ENCODE peak calls at places on chromosomes 4 and X, in eight cellular contexts. O is Karpas-422; M is CD4-positive, alpha-beta T cell; A is CD8-positive, alpha-beta memory T cell; Y is breast epithelium; L is tibial artery; Z is endodermal cell; D is neural progenitor cell. Q is an unnamed sample.

GRCh38 chr4:105605493-105605892 is 53.1 kb downstream of the ARHGEF38 start:
- DNase-seq in O (no peak), M (no peak), A (no peak), Y (no peak), L (no peak), Z (no peak), D (no peak), Q (no peak)

GRCh38 chr4:1031956-1032795 is 20.8 kb downstream of the FGFRL1 start:
- DNase-seq in O (peak; percentile 63), M (no peak), A (no peak), Y (no peak), L (no peak), Z (peak; percentile 61), D (no peak), Q (no peak)

GRCh38 chrX:24412637-24413363 is 52.3 kb upstream of the PDK3 start:
- DNase-seq in O (no peak), M (no peak), A (no peak), Y (no peak), L (peak; percentile 21), Z (no peak), D (no peak), Q (no peak)

GRCh38 chrX:134948333-134949241 is 42.2 kb upstream of the SMIM10 start:
- DNase-seq in O (no peak), M (no peak), A (no peak), Y (no peak), L (no peak), Z (no peak), D (no peak), Q (no peak)

GRCh38 chr4:102139132-102139573 is 206.1 kb downstream of the SLC39A8 start:
- DNase-seq in O (no peak), M (no peak), A (no peak), Y (no peak), L (no peak), Z (no peak), D (no peak), Q (no peak)

GRCh38 chrX:136766785-136767103 is 14.0 kb downstream of the ARHGEF6 start:
- DNase-seq in O (no peak), M (no peak), A (no peak), Y (no peak), L (no peak), Z (no peak), D (peak; percentile 28), Q (no peak)

GRCh38 chr4:151052785-151053184 is 37.7 kb upstream of the LRBA start:
- DNase-seq in O (no peak), M (no peak), A (no peak), Y (no peak), L (no peak), Z (no peak), D (no peak), Q (no peak)

GRCh38 chr4:8754634-8755589 is 116.7 kb downstream of the HMX1 start:
- DNase-seq in O (no peak), M (no peak), A (no peak), Y (peak; percentile 42), L (no peak), Z (peak; percentile 6), D (no peak), Q (no peak)

GRCh38 chrX:136260801-136261200 is 9.6 kb upstream of the MAP7D3 start:
- DNase-seq in O (no peak), M (no peak), A (no peak), Y (no peak), L (no peak), Z (no peak), D (no peak), Q (no peak)

GRCh38 chrX:53251307-53251706 is 26.3 kb upstream of the KDM5C start:
- DNase-seq in O (no peak), M (no peak), A (no peak), Y (no peak), L (no peak), Z (no peak), D (peak; percentile 72), Q (no peak)

GRCh38 chr4:184066584-184067300 is 150.9 kb downstream of the ENPP6 start:
- DNase-seq in O (no peak), M (no peak), A (no peak), Y (no peak), L (no peak), Z (no peak), D (no peak), Q (no peak)

GRCh38 chr4:93827272-93827947 is 1.1 kb upstream of the ATOH1 start:
- DNase-seq in O (no peak), M (no peak), A (no peak), Y (no peak), L (no peak), Z (peak; percentile 87), D (peak; percentile 81), Q (no peak)

GRCh38 chrX:149827254-149827653 is 45.5 kb downstream of the MAGEA9 start:
- DNase-seq in O (no peak), M (no peak), A (no peak), Y (no peak), L (no peak), Z (no peak), D (no peak), Q (no peak)

GRCh38 chr4:105236202-105236916 is 89.7 kb downstream of the TET2 start:
- DNase-seq in O (no peak), M (no peak), A (no peak), Y (no peak), L (no peak), Z (no peak), D (no peak), Q (no peak)

GRCh38 chrX:148310402-148311200 is 189.8 kb upstream of the AFF2 start:
- DNase-seq in O (peak; percentile 72), M (peak; percentile 54), A (peak; percentile 72), Y (no peak), L (no peak), Z (no peak), D (no peak), Q (no peak)

GRCh38 chr4:145740796-145741195 is 60.9 kb downstream of the C4orf51 start:
- DNase-seq in O (no peak), M (no peak), A (no peak), Y (no peak), L (no peak), Z (no peak), D (no peak), Q (no peak)

GRCh38 chr4:175947117-175947722 is 118.4 kb upstream of the WDR17 start:
- DNase-seq in O (peak; percentile 53), M (no peak), A (no peak), Y (no peak), L (no peak), Z (no peak), D (peak; percentile 6), Q (no peak)

GRCh38 chr4:111268769-111269414 is 646.0 kb upstream of the PITX2 start:
- DNase-seq in O (no peak), M (no peak), A (no peak), Y (no peak), L (no peak), Z (no peak), D (no peak), Q (no peak)

DNA sequence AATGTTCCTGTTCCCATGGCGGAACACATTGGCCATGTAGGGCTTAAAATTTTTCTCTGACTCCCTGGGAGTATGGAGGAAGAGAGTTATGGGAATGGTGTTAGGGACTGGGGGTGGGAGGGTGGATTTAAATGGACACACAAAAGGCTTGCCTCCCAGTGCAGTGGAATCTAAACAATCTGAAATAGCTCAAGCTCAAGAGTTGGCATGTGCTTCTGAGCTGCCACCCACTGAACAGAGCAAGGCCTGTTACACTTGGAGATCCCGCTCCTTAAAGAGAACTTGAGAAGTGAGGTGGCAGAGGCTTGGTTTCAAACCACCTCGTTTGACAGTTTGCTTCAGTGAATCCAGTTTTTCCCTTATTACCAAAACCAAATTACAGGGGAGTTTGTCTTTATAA is 188.5 kb downstream of the SOWAHB start:
- DNase-seq in O (no peak), M (no peak), A (no peak), Y (no peak), L (no peak), Z (no peak), D (peak; percentile 31), Q (no peak)
- H3K27ac ChIP-seq in O (no peak overlapping the region), M (no peak overlapping the region), A (no peak overlapping the region), Y (peak overlapping the region; percentile 45), L (peak overlapping the region; percentile 76), Z (peak overlapping the region; percentile 55), D (no peak overlapping the region), Q (no peak overlapping the region)

GRCh38 chrX:69178592-69178991 is 13.3 kb upstream of the PJA1 start:
- DNase-seq in O (no peak), M (no peak), A (no peak), Y (no peak), L (no peak), Z (peak; percentile 23), D (no peak), Q (no peak)
- H3K27ac ChIP-seq in O (no peak overlapping the region), M (no peak overlapping the region), A (no peak overlapping the region), Y (no peak overlapping the region), L (no peak overlapping the region), Z (no peak overlapping the region), D (no peak overlapping the region), Q (no peak overlapping the region)

GRCh38 chr4:48641401-48641800 is 138.7 kb downstream of the FRYL start:
- DNase-seq in O (no peak), M (no peak), A (no peak), Y (no peak), L (no peak), Z (no peak), D (no peak), Q (no peak)

GRCh38 chr4:48645225-48645794 is 134.8 kb downstream of the FRYL start:
- DNase-seq in O (no peak), M (no peak), A (no peak), Y (no peak), L (no peak), Z (no peak), D (no peak), Q (no peak)

GRCh38 chr4:48640699-48641098 is 139.4 kb downstream of the FRYL start:
- DNase-seq in O (no peak), M (no peak), A (no peak), Y (no peak), L (no peak), Z (no peak), D (no peak), Q (no peak)

GRCh38 chr4:48640225-48640624 is 139.9 kb downstream of the FRYL start:
- DNase-seq in O (no peak), M (no peak), A (no peak), Y (no peak), L (no peak), Z (no peak), D (no peak), Q (no peak)

DNA sequence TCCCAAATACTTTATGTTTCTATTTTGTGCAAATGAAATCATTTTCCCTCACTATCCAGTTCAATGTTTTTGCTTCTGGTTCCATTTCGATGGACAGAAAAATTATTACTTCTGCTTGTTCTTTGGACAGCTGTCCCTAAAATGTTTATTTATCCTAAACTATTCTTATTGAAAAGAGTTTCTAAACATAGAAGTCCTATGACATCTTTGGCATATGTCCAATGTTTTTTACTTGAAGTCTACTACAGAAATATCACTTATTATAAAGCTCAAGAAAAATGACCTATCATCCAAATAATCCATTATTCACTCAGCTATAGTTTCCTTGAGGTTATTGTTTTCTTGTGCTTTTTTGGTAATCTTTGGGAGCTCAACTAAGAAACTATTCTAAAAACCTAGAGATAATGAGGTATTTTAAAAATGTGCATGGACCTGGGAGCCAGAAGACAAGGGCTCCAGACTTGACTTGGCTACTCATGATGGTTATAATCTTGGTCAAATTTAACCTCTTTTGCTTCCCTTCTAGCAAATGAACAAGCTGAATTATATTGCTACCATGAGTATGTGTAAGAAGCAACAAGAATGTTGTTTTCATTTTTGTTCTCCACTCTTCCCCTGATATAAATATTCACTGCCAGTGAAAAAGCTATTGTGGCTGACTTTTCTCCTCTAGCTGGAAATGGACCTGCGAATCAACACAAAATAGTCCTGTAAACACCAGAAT is 137.5 kb downstream of the FRYL start:
- DNase-seq in O (no peak), M (no peak), A (no peak), Y (no peak), L (no peak), Z (no peak), D (no peak), Q (no peak)
- H3K27ac ChIP-seq in O (no peak overlapping the region), M (no peak overlapping the region), A (no peak overlapping the region), Y (no peak overlapping the region), L (peak overlapping the region; percentile 42), Z (no peak overlapping the region), D (no peak overlapping the region), Q (peak overlapping the region; percentile 49)

GRCh38 chrX:107827852-107828251 is 2.2 kb downstream of the MID2 start:
- DNase-seq in O (no peak), M (no peak), A (no peak), Y (no peak), L (no peak), Z (no peak), D (no peak), Q (no peak)
- H3K27ac ChIP-seq in O (no peak overlapping the region), M (no peak overlapping the region), A (no peak overlapping the region), Y (peak overlapping the region; percentile 96), L (peak overlapping the region; percentile 96), Z (no peak overlapping the region), D (no peak overlapping the region), Q (no peak overlapping the region)

Q was measured in caudate nucleus.